ENCODE peak calls at places on chromosomes 5 and 9, in seven cellular contexts. D is SHP77 treated with DMSO at 0.1 percent for 48 hours; O is mesothelial cell of epicardium; B is activated naive CD8-positive, alpha-beta T cell treated with anti-CD3 and anti-CD28 coated beads, Interleukin-2, amount 50 U/mL, for 24 hours; X is kidney glomerular epithelial cell; K is SK-N-SH; G is GM19239. S is an unnamed sample.

GRCh38 chr5:85168474-85168873 is 783.8 kb upstream of the EDIL3 start:
- DNase-seq in K (no peak), D (no peak), O (no peak), G (no peak), B (no peak), X (no peak), S (no peak)

GRCh38 chr5:129174447-129174846 is 79.9 kb downstream of the ISOC1 start:
- DNase-seq in G (no peak), X (no peak), B (no peak), K (no peak), D (no peak), O (no peak), S (no peak)

GRCh38 chr5:14221768-14222167 is 78.6 kb downstream of the TRIO start:
- DNase-seq in O (no peak), G (no peak), X (no peak), B (no peak), K (no peak), D (no peak), S (no peak)

GRCh38 chr5:172553167-172553566 is 87.9 kb upstream of the NEURL1B start:
- DNase-seq in B (no peak), K (no peak), D (no peak), G (no peak), X (no peak), O (no peak), S (no peak)

GRCh38 chr9:128713411-128713780 is 10.5 kb downstream of the ZDHHC12 start:
- DNase-seq in G (no peak), K (no peak), O (no peak), D (no peak), B (no peak), X (no peak), S (no peak)

GRCh38 chr9:88481933-88482332 is 53.0 kb upstream of the NXNL2 start:
- DNase-seq in K (no peak), X (no peak), D (no peak), G (no peak), B (no peak), O (no peak), S (no peak)

GRCh38 chr5:28576022-28576421 is 1537.6 kb upstream of the CDH9 start:
- DNase-seq in D (no peak), G (no peak), B (no peak), X (no peak), K (no peak), O (no peak), S (peak; percentile 24)

GRCh38 chr9:137103206-137103999 is 11.1 kb downstream of the DPP7 start:
- DNase-seq in K (no peak), B (no peak), D (no peak), O (no peak), G (no peak), X (no peak), S (no peak)

GRCh38 chr9:34732478-34732877 is 22.5 kb upstream of the CCL21 start:
- DNase-seq in X (no peak), D (no peak), G (no peak), K (no peak), B (no peak), O (no peak), S (no peak)

GRCh38 chr5:151805414-151806225 is 33.9 kb downstream of the G3BP1 start:
- DNase-seq in G (no peak), O (no peak), K (no peak), D (no peak), B (no peak), X (no peak), S (no peak)

GRCh38 chr5:60510049-60510448 is 189.9 kb downstream of the DEPDC1B start:
- DNase-seq in K (no peak), B (no peak), G (no peak), O (no peak), X (no peak), D (no peak), S (no peak)

GRCh38 chr9:444528-444927 is 229.9 kb downstream of the DOCK8 start:
- DNase-seq in B (no peak), G (no peak), D (no peak), O (no peak), X (no peak), K (no peak), S (no peak)

GRCh38 chr5:157823655-157824054 is 35.3 kb downstream of the CLINT1 start:
- DNase-seq in D (no peak), O (no peak), B (no peak), G (no peak), X (no peak), K (no peak), S (no peak)

GRCh38 chr9:35696520-35697215 is 6.9 kb upstream of the TPM2 start:
- DNase-seq in X (no peak), O (peak; percentile 70), K (peak; percentile 85), G (peak; percentile 79), D (no peak), B (peak; percentile 66), S (no peak)

GRCh38 chr5:77853353-77853907 is 77.3 kb upstream of the TBCA start:
- DNase-seq in K (peak; percentile 23), B (no peak), D (no peak), O (no peak), X (no peak), G (no peak), S (no peak)

GRCh38 chr5:154972476-154973080 is 31.7 kb downstream of the MRPL22 start:
- DNase-seq in D (peak; percentile 11), K (peak; percentile 49), G (no peak), O (peak; percentile 44), X (peak; percentile 42), B (no peak), S (peak; percentile 61)

GRCh38 chr5:3377831-3378230 is 217.8 kb upstream of the IRX1 start:
- DNase-seq in D (no peak), G (no peak), O (peak; percentile 35), X (no peak), K (no peak), B (no peak), S (no peak)

GRCh38 chr5:157312492-157312891 is 46.6 kb downstream of the CYFIP2 start:
- DNase-seq in X (peak; percentile 55), D (peak; percentile 23), O (no peak), K (peak; percentile 82), G (peak; percentile 64), B (peak; percentile 45), S (peak; percentile 61)

GRCh38 chr9:134858051-134858841 is 22.4 kb upstream of the FCN2 start:
- DNase-seq in B (peak; percentile 29), K (no peak), O (no peak), D (no peak), G (peak; percentile 56), X (no peak), S (no peak)

GRCh38 chr9:70480405-70480980 is 66.0 kb upstream of the KLF9 start:
- DNase-seq in K (peak; percentile 57), G (no peak), B (no peak), X (no peak), O (peak; percentile 42), D (no peak), S (peak; percentile 92)

GRCh38 chr9:125851971-125852370 is 104.8 kb downstream of the PBX3 start:
- DNase-seq in B (no peak), G (no peak), D (no peak), K (no peak), X (no peak), O (no peak), S (no peak)

GRCh38 chr9:35691325-35691631 is 1.6 kb upstream of the TPM2 start:
- DNase-seq in B (no peak), O (no peak), G (no peak), D (no peak), K (no peak), X (no peak), S (no peak)

GRCh38 chr9:3758816-3759576 is 233.2 kb upstream of the RFX3 start:
- DNase-seq in O (no peak), X (no peak), K (no peak), B (no peak), D (no peak), G (no peak), S (peak; percentile 11)

S was measured in brain microvascular endothelial cell.